ENCODE peak calls at places on chromosomes 7 and 10, in seven cellular contexts. A, Y, U, E, P, Z and O are unnamed samples.

GRCh38 chr7:55021951-55022617 is 3.3 kb downstream of the EGFR start:
- DNase-seq in A (no peak), Y (no peak), U (no peak), E (no peak), P (peak; percentile 91), Z (no peak), O (no peak)

GRCh38 chr10:108653466-108653865 is 1269.8 kb downstream of the XPNPEP1 start:
- DNase-seq in A (no peak), Y (no peak), U (no peak), E (no peak), P (no peak), Z (no peak), O (no peak)

GRCh38 chr10:70267161-70267933 is 16.5 kb downstream of the NPFFR1 start:
- DNase-seq in A (peak; percentile 98), Y (peak; percentile 64), U (peak; percentile 33), E (peak; percentile 51), P (peak; percentile 95), Z (peak; percentile 79), O (no peak)

GRCh38 chr10:8726087-8726486 is 671.6 kb downstream of the GATA3 start:
- DNase-seq in A (no peak), Y (no peak), U (no peak), E (no peak), P (no peak), Z (no peak), O (no peak)

GRCh38 chr10:114294549-114294948 is 55.5 kb downstream of the VWA2 start:
- DNase-seq in A (no peak), Y (no peak), U (no peak), E (no peak), P (no peak), Z (no peak), O (no peak)

GRCh38 chr7:19224951-19225350 is 79.7 kb upstream of the FERD3L start:
- DNase-seq in A (no peak), Y (no peak), U (no peak), E (no peak), P (no peak), Z (no peak), O (no peak)

GRCh38 chr10:78604286-78604685 is 464.5 kb upstream of the ZMIZ1 start:
- DNase-seq in A (no peak), Y (no peak), U (no peak), E (no peak), P (no peak), Z (no peak), O (no peak)

GRCh38 chr10:71748671-71749191 is 24.6 kb downstream of the VSIR start:
- DNase-seq in A (no peak), Y (peak; percentile 74), U (peak; percentile 42), E (no peak), P (no peak), Z (no peak), O (peak; percentile 98)

GRCh38 chr10:124221356-124222297 is 128.2 kb upstream of the CHST15 start:
- DNase-seq in A (no peak), Y (peak; percentile 48), U (no peak), E (no peak), P (peak; percentile 86), Z (no peak), O (peak; percentile 27)

GRCh38 chr10:3132036-3133025 is 40.3 kb downstream of the PITRM1 start:
- DNase-seq in A (no peak), Y (no peak), U (no peak), E (no peak), P (peak; percentile 26), Z (no peak), O (no peak)

GRCh38 chr10:43427166-43427825 is 9.6 kb upstream of the ZNF487 start:
- DNase-seq in A (no peak), Y (no peak), U (no peak), E (no peak), P (no peak), Z (no peak), O (no peak)

GRCh38 chr10:119501690-119502089 is 40.8 kb downstream of the RGS10 start:
- DNase-seq in A (no peak), Y (no peak), U (no peak), E (no peak), P (no peak), Z (no peak), O (peak; percentile 62)

GRCh38 chr7:149690688-149691446 is 82.5 kb downstream of the ZNF467 start:
- DNase-seq in A (peak; percentile 71), Y (no peak), U (peak; percentile 84), E (peak; percentile 73), P (peak; percentile 92), Z (peak; percentile 92), O (no peak)

GRCh38 chr10:77532068-77532467 is 105.5 kb downstream of the KCNMA1 start:
- DNase-seq in A (peak; percentile 90), Y (no peak), U (no peak), E (no peak), P (peak; percentile 76), Z (no peak), O (no peak)

GRCh38 chr7:33101916-33102315 is 7.3 kb downstream of the RP9 start:
- DNase-seq in A (no peak), Y (no peak), U (no peak), E (no peak), P (no peak), Z (no peak), O (no peak)

GRCh38 chr10:24168258-24169170 is 40.4 kb upstream of the KIAA1217 start:
- DNase-seq in A (no peak), Y (no peak), U (no peak), E (no peak), P (no peak), Z (no peak), O (no peak)

GRCh38 chr10:78405231-78405630 is 371.6 kb downstream of the RPS24 start:
- DNase-seq in A (no peak), Y (no peak), U (no peak), E (no peak), P (no peak), Z (no peak), O (no peak)

GRCh38 chr10:5873515-5873995 is 16.1 kb downstream of the ANKRD16 start:
- DNase-seq in A (peak; percentile 70), Y (peak; percentile 90), U (peak; percentile 72), E (peak; percentile 70), P (peak; percentile 91), Z (peak; percentile 79), O (peak; percentile 75)

GRCh38 chr7:158821173-158822021 is 7.9 kb downstream of the ESYT2 start:
- DNase-seq in A (peak; percentile 75), Y (peak; percentile 41), U (peak; percentile 45), E (no peak), P (no peak), Z (no peak), O (peak; percentile 44)

GRCh38 chr7:84497873-84498272 is 303.3 kb upstream of the SEMA3A start:
- DNase-seq in A (no peak), Y (no peak), U (no peak), E (no peak), P (no peak), Z (no peak), O (no peak)

GRCh38 chr7:132291446-132291845 is 284.8 kb downstream of the PLXNA4 start:
- DNase-seq in A (no peak), Y (no peak), U (no peak), E (no peak), P (no peak), Z (peak; percentile 6), O (no peak)

GRCh38 chr10:28147706-28148105 is 148.8 kb upstream of the ODAD2 start:
- DNase-seq in A (no peak), Y (no peak), U (no peak), E (peak; percentile 64), P (no peak), Z (no peak), O (no peak)

GRCh38 chr7:77265666-77266065 is 66.0 kb upstream of the FGL2 start:
- DNase-seq in A (no peak), Y (no peak), U (no peak), E (no peak), P (no peak), Z (no peak), O (no peak)

GRCh38 chr10:104128214-104128613 is 6.2 kb downstream of the SFR1 start:
- DNase-seq in A (peak; percentile 41), Y (no peak), U (no peak), E (no peak), P (no peak), Z (no peak), O (no peak)

GRCh38 chr7:88344956-88345832 is 38.5 kb upstream of the STEAP4 start:
- DNase-seq in A (no peak), Y (no peak), U (peak; percentile 13), E (peak; percentile 82), P (peak; percentile 14), Z (peak; percentile 79), O (peak; percentile 7)

GRCh38 chr10:125953778-125954385 is 57.5 kb downstream of the FANK1 start:
- DNase-seq in A (no peak), Y (no peak), U (no peak), E (no peak), P (no peak), Z (peak; percentile 57), O (no peak)

GRCh38 chr10:70815504-70816219 is at the start of gene SGPL1:
- DNase-seq in A (peak; percentile 71), Y (peak; percentile 95), U (peak; percentile 99), E (peak; percentile 96), P (peak; percentile 99), Z (peak; percentile 93), O (peak; percentile 84)

GRCh38 chr10:23373156-23373555 is 28.6 kb upstream of the C10orf67 start:
- DNase-seq in A (no peak), Y (no peak), U (no peak), E (no peak), P (no peak), Z (no peak), O (no peak)

GRCh38 chr7:80916770-80917681 is 1.8 kb downstream of the SEMA3C start:
- DNase-seq in A (peak; percentile 89), Y (no peak), U (no peak), E (no peak), P (peak; percentile 65), Z (peak; percentile 44), O (no peak)

GRCh38 chr10:48542471-48543210 is 62.2 kb downstream of the ARHGAP22 start:
- DNase-seq in A (no peak), Y (no peak), U (no peak), E (no peak), P (no peak), Z (no peak), O (no peak)

GRCh38 chr7:120404042-120404441 is 131.1 kb downstream of the KCND2 start:
- DNase-seq in A (no peak), Y (no peak), U (no peak), E (no peak), P (no peak), Z (no peak), O (no peak)
- H2AFZ ChIP-seq in A (no peak overlapping the region), Y (no peak overlapping the region), U (no peak overlapping the region), E (no peak overlapping the region), P (no peak overlapping the region), Z (no peak overlapping the region), O (no peak overlapping the region)

GRCh38 chr10:90417466-90418210 is 440.2 kb downstream of the HTR7 start:
- DNase-seq in A (peak; percentile 41), Y (no peak), U (no peak), E (no peak), P (no peak), Z (no peak), O (no peak)
- H2AFZ ChIP-seq in A (no peak overlapping the region), Y (no peak overlapping the region), U (no peak overlapping the region), E (no peak overlapping the region), P (peak overlapping the region; percentile 38), Z (no peak overlapping the region), O (no peak overlapping the region)

GRCh38 chr10:132418520-132419416 is 21.8 kb downstream of the PWWP2B start:
- DNase-seq in A (no peak), Y (peak; percentile 75), U (no peak), E (peak; percentile 49), P (no peak), Z (peak; percentile 86), O (no peak)
- H2AFZ ChIP-seq in A (peak overlapping the region; percentile 7), Y (no peak overlapping the region), U (no peak overlapping the region), E (no peak overlapping the region), P (no peak overlapping the region), Z (no peak overlapping the region), O (no peak overlapping the region)

GRCh38 chr7:99559276-99559915 is 954 bp downstream of the ZNF655 start:
- DNase-seq in A (peak; percentile 38), Y (no peak), U (no peak), E (no peak), P (no peak), Z (no peak), O (no peak)
- H2AFZ ChIP-seq in A (peak overlapping the region; percentile 98), Y (peak overlapping the region; percentile 52), U (peak overlapping the region; percentile 92), E (no peak overlapping the region), P (peak overlapping the region; percentile 94), Z (peak overlapping the region; percentile 92), O (peak overlapping the region; percentile 69)